ENCODE peak calls at places on chromosomes 1 and 21, in five cellular contexts. I is GM12892, J is H1, H is HepG2, L is K562. D is an unnamed sample.

GRCh38 chr1:39933956-39934941 is 20.7 kb upstream of the MFSD2A start:
- DNase-seq in I (no peak), J (no peak), H (peak; percentile 86), L (no peak), D (no peak)

GRCh38 chr1:228282329-228283042 is 74.6 kb downstream of the OBSCN start:
- DNase-seq in I (no peak), J (no peak), H (no peak), L (no peak), D (no peak)

GRCh38 chr21:34306246-34306645 is 57.6 kb upstream of the KCNE2 start:
- DNase-seq in I (no peak), J (no peak), H (no peak), L (no peak), D (no peak)

GRCh38 chr1:39189592-39190041 is 14.9 kb upstream of the MACF1 start:
- DNase-seq in I (no peak), J (no peak), H (peak; percentile 31), L (no peak), D (no peak)

GRCh38 chr1:199573047-199573446 is 454.5 kb upstream of the NR5A2 start:
- DNase-seq in I (no peak), J (no peak), H (no peak), L (no peak), D (no peak)

GRCh38 chr1:207302618-207303408 is 18.7 kb upstream of the CD55 start:
- DNase-seq in I (no peak), J (no peak), H (no peak), L (peak; percentile 30), D (no peak)

GRCh38 chr1:198258491-198258890 is 101.7 kb downstream of the NEK7 start:
- DNase-seq in I (no peak), J (no peak), H (no peak), L (no peak), D (no peak)

GRCh38 chr1:89260042-89260441 is 12.6 kb downstream of the GBP5 start:
- DNase-seq in I (no peak), J (no peak), H (no peak), L (no peak), D (no peak)

GRCh38 chr1:32897082-32898049 is 3.8 kb downstream of the TMEM54 start:
- DNase-seq in I (no peak), J (no peak), H (no peak), L (no peak), D (no peak)

GRCh38 chr1:20732071-20732587 is 374 bp downstream of the SH2D5 start:
- DNase-seq in I (peak; percentile 78), J (peak; percentile 56), H (peak; percentile 25), L (no peak), D (peak; percentile 84)

GRCh38 chr1:208654241-208654640 is 410.1 kb upstream of the PLXNA2 start:
- DNase-seq in I (no peak), J (no peak), H (peak; percentile 12), L (peak; percentile 29), D (no peak)

GRCh38 chr1:193019442-193020026 is 39.6 kb downstream of the UCHL5 start:
- DNase-seq in I (no peak), J (no peak), H (peak; percentile 41), L (peak; percentile 49), D (no peak)

GRCh38 chr1:109298666-109299086 is 8.1 kb downstream of the MYBPHL start:
- DNase-seq in I (no peak), J (no peak), H (peak; percentile 79), L (peak; percentile 79), D (no peak)

GRCh38 chr1:169339773-169340172 is 27.8 kb downstream of the NME7 start:
- DNase-seq in I (no peak), J (no peak), H (no peak), L (no peak), D (no peak)

GRCh38 chr1:2022063-2022770 is 3.1 kb downstream of the GABRD start:
- DNase-seq in I (no peak), J (no peak), H (no peak), L (no peak), D (no peak)

GRCh38 chr1:194975913-194976312 is 1632.3 kb downstream of the KCNT2 start:
- DNase-seq in I (no peak), J (no peak), H (no peak), L (peak; percentile 15), D (no peak)

GRCh38 chr1:194873328-194873923 is 1687.0 kb upstream of the B3GALT2 start:
- DNase-seq in I (no peak), J (no peak), H (no peak), L (peak; percentile 61), D (no peak)

GRCh38 chr1:229891227-229891626 is 175.8 kb upstream of the GALNT2 start:
- DNase-seq in I (no peak), J (no peak), H (no peak), L (no peak), D (no peak)

GRCh38 chr1:36176151-36176949 is 20.4 kb downstream of the MAP7D1 start:
- DNase-seq in I (no peak), J (no peak), H (no peak), L (no peak), D (no peak)

GRCh38 chr1:65493792-65494191 is 73.3 kb downstream of the LEPR start:
- DNase-seq in I (no peak), J (no peak), H (no peak), L (no peak), D (no peak)

GRCh38 chr1:58763214-58763613 is 20.6 kb downstream of the JUN start:
- DNase-seq in I (no peak), J (no peak), H (peak; percentile 82), L (no peak), D (no peak)

GRCh38 chr1:156814571-156815260 is 1.9 kb downstream of the SH2D2A start:
- DNase-seq in I (no peak), J (no peak), H (no peak), L (no peak), D (no peak)

GRCh38 chr1:1614204-1614953 is 921 bp upstream of the MIB2 start:
- DNase-seq in I (no peak), J (no peak), H (peak; percentile 49), L (peak; percentile 91), D (no peak)

GRCh38 chr1:167808104-167808503 is 86.3 kb downstream of the MPZL1 start:
- DNase-seq in I (no peak), J (no peak), H (no peak), L (no peak), D (no peak)

GRCh38 chr1:3231245-3231644 is 162.2 kb downstream of the PRDM16 start:
- DNase-seq in I (no peak), J (no peak), H (no peak), L (no peak), D (no peak)

GRCh38 chr21:44013380-44014088 is 1.4 kb downstream of the TRAPPC10 start:
- DNase-seq in I (no peak), J (no peak), H (no peak), L (peak; percentile 47), D (no peak)

GRCh38 chr1:191851799-191852595 is 306.3 kb upstream of the RGS18 start:
- DNase-seq in I (no peak), J (no peak), H (no peak), L (peak; percentile 47), D (no peak)

GRCh38 chr1:162217674-162218073 is 148.2 kb downstream of the NOS1AP start:
- DNase-seq in I (no peak), J (no peak), H (no peak), L (no peak), D (no peak)

GRCh38 chr1:162218975-162219374 is 149.5 kb downstream of the NOS1AP start:
- DNase-seq in I (no peak), J (no peak), H (no peak), L (no peak), D (no peak)

GRCh38 chr1:162219461-162219860 is 150.0 kb downstream of the NOS1AP start:
- DNase-seq in I (no peak), J (no peak), H (no peak), L (no peak), D (no peak)

GRCh38 chr1:162220009-162220539 is 150.6 kb downstream of the NOS1AP start:
- DNase-seq in I (no peak), J (no peak), H (no peak), L (no peak), D (no peak)

GRCh38 chr1:162218546-162218945 is 149.1 kb downstream of the NOS1AP start:
- DNase-seq in I (no peak), J (no peak), H (no peak), L (no peak), D (no peak)
- TF ChIP-seq POLR2A in I (no peak), J (no peak), H (no peak), L (no peak), D (no peak)

GRCh38 chr1:174837386-174837785 is 162.4 kb upstream of the CACYBP start:
- DNase-seq in I (no peak), J (no peak), H (no peak), L (no peak), D (no peak)

GRCh38 chr1:174841747-174842146 is 158.0 kb upstream of the CACYBP start:
- DNase-seq in I (no peak), J (no peak), H (no peak), L (no peak), D (no peak)

GRCh38 chr1:174839211-174839610 is 160.5 kb upstream of the CACYBP start:
- DNase-seq in I (no peak), J (no peak), H (no peak), L (no peak), D (no peak)

DNA sequence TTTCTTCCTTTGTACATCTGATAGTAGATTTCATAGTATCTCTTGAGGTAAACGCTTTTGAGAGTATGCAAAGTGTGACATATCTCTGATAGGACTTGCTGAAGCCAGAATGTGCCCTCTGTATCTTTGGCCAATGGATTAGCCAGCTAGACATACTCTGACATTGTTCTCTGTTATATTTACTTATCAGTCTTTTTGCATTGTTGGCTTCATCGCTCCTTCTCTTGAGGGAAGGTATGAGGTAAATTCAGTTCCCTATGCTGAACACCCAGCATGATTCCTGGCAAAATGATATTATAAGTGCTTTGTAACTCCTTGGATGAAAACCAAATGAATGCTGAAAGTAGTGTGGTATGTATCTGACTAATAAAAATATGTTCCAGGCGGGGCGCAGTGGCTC is 163.2 kb upstream of the CACYBP start:
- DNase-seq in I (no peak), J (no peak), H (no peak), L (no peak), D (no peak)
- TF ChIP-seq TAF1 in I (no peak), J (no peak), H (no peak), L (no peak), D (no peak)

DNA sequence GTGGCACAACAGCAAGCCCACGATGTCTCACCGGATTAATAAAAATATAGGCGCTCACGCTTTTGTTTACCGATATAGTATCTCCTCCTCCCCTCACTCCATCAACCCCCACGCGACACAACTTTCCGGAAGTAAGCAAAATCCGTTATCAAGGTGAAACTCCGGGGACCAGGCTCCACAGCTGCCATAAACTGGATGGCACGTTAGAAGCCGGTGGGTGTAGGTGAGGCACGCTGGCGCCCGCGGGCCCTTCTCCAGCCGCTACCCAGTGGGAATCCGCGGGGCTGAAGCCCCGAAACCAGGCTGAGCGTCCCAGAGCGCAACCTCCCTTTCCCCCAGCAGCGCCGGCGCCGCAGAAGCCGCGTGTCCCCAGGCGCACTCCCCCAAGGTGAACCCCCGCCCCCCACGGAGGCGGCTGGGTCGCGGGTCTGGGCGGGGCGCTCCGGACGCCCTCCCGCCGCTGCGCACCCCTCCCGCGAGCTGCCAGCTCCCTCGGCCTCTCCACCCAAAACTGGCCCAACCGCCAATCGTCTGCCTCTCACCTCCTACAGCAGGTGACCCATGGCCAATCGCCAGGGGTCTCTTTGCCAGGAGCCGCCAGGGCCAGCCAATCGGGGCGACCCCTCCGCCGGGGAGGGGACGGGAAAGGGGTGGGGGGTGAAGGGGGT is 112.4 kb downstream of the OSBPL9 start:
- DNase-seq in I (peak; percentile 92), J (peak; percentile 85), H (peak; percentile 95), L (peak; percentile 99), D (peak; percentile 91)
- TF ChIP-seq POLR2A in I (peak; percentile 88), J (peak; percentile 62), H (peak; percentile 54), L (peak; percentile 94), D (peak; percentile 68)

GRCh38 chr1:47388548-47389238 is 27.4 kb upstream of the FOXE3 start:
- DNase-seq in I (peak; percentile 34), J (peak; percentile 46), H (peak; percentile 62), L (peak; percentile 78), D (peak; percentile 35)
- TF ChIP-seq TAF1 in I (no peak), J (no peak), H (no peak), L (no peak), D (no peak)

GRCh38 chr1:153775432-153776311 is 465 bp downstream of the SLC27A3 start:
- DNase-seq in I (peak; percentile 60), J (peak; percentile 70), H (no peak), L (peak; percentile 66), D (peak; percentile 68)
- TF ChIP-seq POLR2A in I (no peak), J (peak; percentile 93), H (peak; percentile 77), L (no peak), D (no peak)